ENCODE peak calls at places on chromosome 15, in eight cellular contexts. J is pancreas; H is NB4; B is activated naive CD4-positive, alpha-beta T cell; W is CD4-positive, alpha-beta T cell; O is smooth muscle cell of the brain vasculature; V is GM12892; I is germinal center. M is an unnamed sample.

GRCh38 chr15:58985443-58985842 is 2.0 kb upstream of the RNF111 start:
- DNase-seq in J (no peak), H (no peak), B (no peak), W (no peak), O (no peak), V (no peak), I (no peak), M (no peak)

GRCh38 chr15:73704869-73705645 is 20.9 kb downstream of the CD276 start:
- DNase-seq in J (peak; percentile 39), H (peak; percentile 62), B (peak; percentile 39), W (peak; percentile 59), O (no peak), V (peak; percentile 59), I (peak; percentile 63), M (peak; percentile 5)

GRCh38 chr15:96882361-96882760 is 551.9 kb downstream of the NR2F2 start:
- DNase-seq in J (no peak), H (no peak), B (no peak), W (no peak), O (no peak), V (no peak), I (no peak), M (no peak)

GRCh38 chr15:76976572-76977270 is 18.2 kb upstream of the PSTPIP1 start:
- DNase-seq in J (no peak), H (peak; percentile 58), B (no peak), W (no peak), O (no peak), V (no peak), I (no peak), M (no peak)

GRCh38 chr15:62895139-62895866 is 147.2 kb upstream of the TPM1 start:
- DNase-seq in J (no peak), H (no peak), B (no peak), W (no peak), O (peak; percentile 80), V (no peak), I (no peak), M (no peak)

GRCh38 chr15:100275641-100276040 is 66.1 kb downstream of the ADAMTS17 start:
- DNase-seq in J (no peak), H (no peak), B (no peak), W (no peak), O (no peak), V (no peak), I (no peak), M (no peak)

GRCh38 chr15:79089890-79090486 is 592 bp downstream of the RASGRF1 start:
- DNase-seq in J (no peak), H (no peak), B (no peak), W (no peak), O (no peak), V (no peak), I (no peak), M (no peak)

GRCh38 chr15:35481992-35482391 is 64.0 kb downstream of the DPH6 start:
- DNase-seq in J (no peak), H (no peak), B (no peak), W (no peak), O (peak; percentile 3), V (no peak), I (no peak), M (no peak)

GRCh38 chr15:71647479-71647792 is 162.9 kb upstream of the NR2E3 start:
- DNase-seq in J (no peak), H (no peak), B (no peak), W (no peak), O (no peak), V (no peak), I (no peak), M (no peak)

GRCh38 chr15:63600001-63600645 is 2.9 kb downstream of the FBXL22 start:
- DNase-seq in J (peak; percentile 53), H (peak; percentile 47), B (no peak), W (no peak), O (no peak), V (no peak), I (no peak), M (no peak)

GRCh38 chr15:50051344-50051743 is 67.7 kb downstream of the ATP8B4 start:
- DNase-seq in J (no peak), H (no peak), B (no peak), W (no peak), O (no peak), V (no peak), I (no peak), M (no peak)

GRCh38 chr15:100733088-100733487 is 130.7 kb downstream of the ASB7 start:
- DNase-seq in J (no peak), H (no peak), B (no peak), W (no peak), O (no peak), V (no peak), I (no peak), M (no peak)

GRCh38 chr15:71115567-71116351 is 488 bp downstream of the THSD4 start:
- DNase-seq in J (peak; percentile 21), H (no peak), B (no peak), W (no peak), O (no peak), V (peak; percentile 44), I (peak; percentile 27), M (no peak)

GRCh38 chr15:36323607-36324006 is 255.8 kb upstream of the CDIN1 start:
- DNase-seq in J (no peak), H (no peak), B (no peak), W (no peak), O (no peak), V (no peak), I (no peak), M (no peak)

GRCh38 chr15:57476533-57476975 is 100.2 kb downstream of the CGNL1 start:
- DNase-seq in J (no peak), H (no peak), B (no peak), W (no peak), O (no peak), V (no peak), I (no peak), M (no peak)

GRCh38 chr15:43516801-43517353 is 531 bp upstream of the MAP1A start:
- DNase-seq in J (no peak), H (no peak), B (no peak), W (no peak), O (no peak), V (no peak), I (no peak), M (no peak)

GRCh38 chr15:63372018-63372705 is 9.5 kb downstream of the CA12 start:
- DNase-seq in J (no peak), H (peak; percentile 97), B (no peak), W (no peak), O (peak; percentile 74), V (no peak), I (no peak), M (no peak)

GRCh38 chr15:93070901-93071300 is 18.1 kb downstream of the RGMA start:
- DNase-seq in J (no peak), H (no peak), B (no peak), W (no peak), O (no peak), V (no peak), I (no peak), M (no peak)

GRCh38 chr15:74201656-74202420 is 749 bp downstream of the STRA6 start:
- DNase-seq in J (no peak), H (no peak), B (no peak), W (no peak), O (peak; percentile 95), V (no peak), I (no peak), M (no peak)

GRCh38 chr15:81523867-81524266 is 149.9 kb upstream of the TMC3 start:
- DNase-seq in J (no peak), H (no peak), B (no peak), W (no peak), O (no peak), V (no peak), I (no peak), M (no peak)

GRCh38 chr15:63347074-63347859 is 34.4 kb downstream of the CA12 start:
- DNase-seq in J (no peak), H (peak; percentile 37), B (no peak), W (no peak), O (no peak), V (no peak), I (no peak), M (no peak)

GRCh38 chr15:91529534-91529933 is 324.0 kb upstream of the SLCO3A1 start:
- DNase-seq in J (no peak), H (no peak), B (no peak), W (no peak), O (no peak), V (no peak), I (no peak), M (no peak)

GRCh38 chr15:53558384-53558783 is 201.1 kb downstream of the WDR72 start:
- DNase-seq in J (no peak), H (no peak), B (no peak), W (no peak), O (no peak), V (no peak), I (no peak), M (no peak)

GRCh38 chr15:81784751-81785150 is 261.1 kb downstream of the MEX3B start:
- DNase-seq in J (no peak), H (no peak), B (no peak), W (no peak), O (no peak), V (no peak), I (no peak), M (no peak)

GRCh38 chr15:65887565-65887964 is 18.3 kb downstream of the RAB11A start:
- DNase-seq in J (no peak), H (no peak), B (no peak), W (peak; percentile 13), O (no peak), V (no peak), I (no peak), M (no peak)

GRCh38 chr15:99635794-99636193 is 70.0 kb downstream of the MEF2A start:
- DNase-seq in J (no peak), H (no peak), B (no peak), W (no peak), O (no peak), V (no peak), I (no peak), M (no peak)

GRCh38 chr15:56977232-56977631 is 58.8 kb downstream of the TCF12 start:
- DNase-seq in J (no peak), H (no peak), B (no peak), W (no peak), O (no peak), V (no peak), I (no peak), M (no peak)

GRCh38 chr15:64092864-64093626 is 593 bp downstream of the CIAO2A start:
- DNase-seq in J (peak; percentile 64), H (peak; percentile 77), B (no peak), W (peak; percentile 6), O (no peak), V (no peak), I (peak; percentile 45), M (no peak)

GRCh38 chr15:93312891-93313486 is 224.0 kb upstream of the RGMA start:
- DNase-seq in J (no peak), H (no peak), B (no peak), W (no peak), O (no peak), V (no peak), I (no peak), M (no peak)

GRCh38 chr15:69398541-69398940 is 15.6 kb upstream of the KIF23 start:
- DNase-seq in J (no peak), H (no peak), B (no peak), W (no peak), O (no peak), V (no peak), I (no peak), M (no peak)

GRCh38 chr15:62545392-62546227 is 380.5 kb upstream of the C2CD4B start:
- DNase-seq in J (no peak), H (no peak), B (no peak), W (no peak), O (no peak), V (no peak), I (no peak), M (no peak)

GRCh38 chr15:76449455-76449854 is 112.9 kb downstream of the ISL2 start:
- DNase-seq in J (no peak), H (no peak), B (no peak), W (no peak), O (no peak), V (no peak), I (no peak), M (no peak)

GRCh38 chr15:38053786-38054185 is 119.3 kb downstream of the TMCO5A start:
- DNase-seq in J (no peak), H (no peak), B (no peak), W (no peak), O (no peak), V (no peak), I (no peak), M (no peak)

GRCh38 chr15:77376770-77377169 is 43.1 kb downstream of the PEAK1 start:
- DNase-seq in J (no peak), H (no peak), B (no peak), W (no peak), O (no peak), V (no peak), I (no peak), M (no peak)